ENCODE peak calls at places on chromosomes 1 and 21, in eight cellular contexts. P, W, F, X, G, Z, C and B are unnamed samples. For H3K27me3 and H3K36me3, the result is how much of the 10 kb centered on the place peaks cover.

GRCh38 chr21:45992311-45993209 is 11.0 kb downstream of the COL6A1 start:
- DNase-seq in P (peak), W (peak), F (peak), X (no peak), G (peak), Z (no peak), C (no peak), B (peak)

GRCh38 chr1:119093721-119094120 is 46.7 kb downstream of the WARS2 start:
- DNase-seq in P (no peak), W (no peak), F (no peak), X (no peak), G (no peak), Z (no peak), C (no peak), B (no peak)

GRCh38 chr1:35085421-35085820 is 6.2 kb downstream of the ZMYM1 start:
- DNase-seq in P (no peak), W (no peak), F (no peak), X (no peak), G (no peak), Z (no peak), C (no peak), B (no peak)

GRCh38 chr1:192539450-192540132 is 36.0 kb upstream of the RGS1 start:
- DNase-seq in P (no peak), W (no peak), F (peak), X (peak), G (no peak), Z (peak), C (peak), B (no peak)

GRCh38 chr1:231183875-231184590 is 22.2 kb downstream of the TRIM67 start:
- DNase-seq in P (no peak), W (no peak), F (no peak), X (peak), G (no peak), Z (no peak), C (peak), B (no peak)

GRCh38 chr1:162916407-162916806 is 55.4 kb upstream of the CCDC190 start:
- DNase-seq in P (no peak), W (no peak), F (no peak), X (no peak), G (no peak), Z (no peak), C (no peak), B (no peak)

GRCh38 chr21:33360281-33360680 is 35.5 kb downstream of the IFNAR1 start:
- DNase-seq in P (no peak), W (no peak), F (no peak), X (no peak), G (no peak), Z (no peak), C (no peak), B (no peak)

GRCh38 chr1:155174334-155175280 is 958 bp downstream of the TRIM46 start:
- DNase-seq in P (peak), W (no peak), F (peak), X (no peak), G (peak), Z (no peak), C (no peak), B (no peak)

GRCh38 chr1:182003953-182004586 is 57.4 kb downstream of the ZNF648 start:
- DNase-seq in P (no peak), W (no peak), F (no peak), X (no peak), G (no peak), Z (no peak), C (no peak), B (no peak)

GRCh38 chr1:248788327-248788726 is 32.8 kb upstream of the LYPD8 start:
- DNase-seq in P (no peak), W (no peak), F (no peak), X (no peak), G (no peak), Z (no peak), C (no peak), B (no peak)

GRCh38 chr1:180524915-180525695 is 22.7 kb upstream of the ACBD6 start:
- DNase-seq in P (no peak), W (no peak), F (no peak), X (no peak), G (no peak), Z (no peak), C (no peak), B (no peak)
- H3K4me3 ChIP-seq in P (no peak), W (no peak), F (no peak), X (no peak), G (no peak), Z (no peak), C (no peak), B (no peak)

GRCh38 chr1:31239653-31240241 is at the start of gene NKAIN1:
- DNase-seq in P (no peak), W (peak), F (no peak), X (peak), G (no peak), Z (peak), C (no peak), B (peak)

GRCh38 chr1:31238612-31238985 is 1.1 kb downstream of the NKAIN1 start:
- DNase-seq in P (no peak), W (no peak), F (no peak), X (no peak), G (no peak), Z (no peak), C (no peak), B (no peak)

GRCh38 chr1:31234870-31235269 is 4.8 kb downstream of the NKAIN1 start:
- DNase-seq in P (no peak), W (no peak), F (no peak), X (no peak), G (no peak), Z (no peak), C (no peak), B (no peak)

GRCh38 chr1:31241321-31241720 is 1.6 kb upstream of the NKAIN1 start:
- DNase-seq in P (no peak), W (no peak), F (no peak), X (no peak), G (no peak), Z (no peak), C (no peak), B (no peak)

DNA sequence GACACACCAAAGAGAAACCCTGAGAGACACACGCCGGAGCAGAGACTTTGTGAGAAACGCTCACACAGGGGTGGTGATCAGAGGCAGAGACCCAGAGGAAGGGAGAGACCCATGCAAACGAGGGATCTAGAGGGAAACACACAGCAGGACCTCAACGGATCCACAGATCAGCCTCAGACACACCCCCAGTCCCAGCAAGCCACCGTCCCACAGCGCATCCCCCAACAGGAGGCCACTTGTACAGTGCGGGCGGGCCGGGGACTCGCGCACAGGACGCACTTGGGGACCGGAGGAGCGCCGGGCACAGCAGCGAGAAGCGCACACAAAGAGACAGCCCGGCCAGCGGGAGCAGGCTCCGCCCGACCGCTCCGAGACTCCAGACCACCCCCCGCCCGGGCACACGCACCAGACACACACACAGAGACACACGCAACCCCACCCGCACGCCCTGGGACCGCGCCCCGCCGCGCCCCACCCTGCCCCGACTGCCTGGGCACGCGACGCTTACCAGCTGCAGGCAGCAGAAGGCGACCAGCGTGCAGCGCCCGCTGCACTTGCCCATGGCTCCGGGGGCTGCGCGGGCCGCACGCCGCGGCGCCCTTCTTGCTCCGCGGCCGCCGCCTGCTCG is 587 bp downstream of the NKAIN1 start:
- DNase-seq in P (no peak), W (peak), F (no peak), X (no peak), G (no peak), Z (peak), C (peak), B (peak)
- H3K27me3 ChIP-seq in P (under half), W (under half), F (under half), X (under half), G (half or more), Z (under half), C (under half), B (under half)

DNA sequence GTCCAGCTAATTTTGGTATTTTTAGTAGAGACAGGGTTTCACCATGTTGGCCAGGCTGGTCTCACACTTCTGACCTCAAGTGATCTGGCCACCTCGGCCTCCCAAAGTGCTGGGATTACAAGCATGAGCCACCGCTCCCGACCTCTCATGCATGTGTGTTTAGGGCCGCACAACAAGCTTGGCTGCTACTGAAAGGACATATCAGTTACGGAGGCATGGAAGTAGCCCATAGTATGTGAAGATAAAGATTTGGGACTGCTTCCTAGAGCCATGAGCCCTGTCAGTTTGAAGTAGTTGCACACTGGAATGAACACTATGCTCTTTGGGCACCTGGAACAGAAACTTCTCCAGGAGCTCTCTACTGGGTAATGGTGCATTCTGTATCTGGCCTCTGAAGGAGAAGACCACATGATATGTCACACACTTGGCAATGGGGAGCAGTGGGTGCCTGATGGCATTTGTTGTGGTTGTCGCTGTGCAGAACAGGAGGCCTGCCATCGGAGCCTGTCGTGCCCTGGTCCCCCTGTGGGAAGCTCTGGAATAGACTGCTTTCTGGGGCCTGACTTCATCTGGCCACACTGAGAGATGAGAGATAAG is 144.7 kb upstream of the KIF26B start:
- DNase-seq in P (no peak), W (no peak), F (no peak), X (no peak), G (no peak), Z (no peak), C (no peak), B (no peak)
- H3K36me3 ChIP-seq in P (under half), W (under half), F (under half), X (under half), G (under half), Z (under half), C (under half), B (under half)

DNA sequence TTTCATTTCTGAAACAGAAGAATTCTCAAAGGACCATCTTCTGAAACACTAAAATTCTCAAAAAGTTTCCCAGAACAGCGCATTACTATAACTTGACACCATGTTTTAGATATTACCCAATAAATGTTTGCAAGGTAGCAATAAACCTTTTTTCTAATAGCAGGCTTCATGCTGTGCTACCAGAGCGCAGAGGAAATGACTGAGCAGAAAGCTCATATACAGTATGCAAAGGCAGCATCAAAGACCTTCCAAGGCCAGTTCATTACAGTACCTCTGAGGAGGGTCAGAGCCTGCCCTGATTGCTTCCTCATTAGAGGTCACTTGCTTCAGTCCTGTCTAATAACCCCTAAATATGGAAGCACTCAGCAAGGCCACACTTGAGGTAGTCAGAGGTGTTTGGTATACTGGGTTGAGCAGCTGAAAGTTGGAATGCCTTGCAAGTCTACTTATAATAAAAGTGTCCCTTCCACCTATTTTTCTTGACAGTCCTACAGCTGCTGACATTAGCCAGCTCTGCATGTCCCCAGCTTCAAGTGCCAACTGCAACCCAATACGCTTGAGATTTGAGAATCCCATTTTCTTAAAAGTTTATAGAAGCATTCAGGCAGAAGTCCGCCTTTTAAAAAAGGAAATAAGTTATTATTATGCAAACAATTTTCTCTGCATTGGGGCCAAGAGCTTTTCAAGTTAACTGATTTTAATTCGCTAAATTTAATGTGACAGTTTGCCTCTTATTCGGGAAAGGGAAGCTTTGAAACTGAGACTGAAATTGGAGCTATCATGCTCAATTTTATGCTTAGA is 207.2 kb downstream of the ZC3H11B start:
- DNase-seq in P (no peak), W (no peak), F (no peak), X (no peak), G (no peak), Z (no peak), C (peak), B (no peak)
- H3K4me3 ChIP-seq in P (no peak), W (no peak), F (no peak), X (no peak), G (no peak), Z (no peak), C (no peak), B (no peak)

GRCh38 chr1:200028586-200029034 is 1.1 kb downstream of the NR5A2 start:
- DNase-seq in P (no peak), W (no peak), F (no peak), X (no peak), G (no peak), Z (no peak), C (no peak), B (no peak)
- H3K27me3 ChIP-seq in P (under half), W (under half), F (under half), X (half or more), G (half or more), Z (under half), C (under half), B (under half)